ENCODE peak calls at places on chromosomes 6 and 20, in six cellular contexts. K, J, R, H, W and V are unnamed samples.
A peak's percentile ranks its signal among the peaks of the same experiment; 100 is the strongest.

GRCh38 chr20:53332022-53332824 is 261.4 kb downstream of the ZNF217 start:
- DNase-seq in K (no peak), J (no peak), R (no peak), H (no peak), W (no peak), V (no peak)

GRCh38 chr6:137261393-137262154 is 42.4 kb upstream of the IFNGR1 start:
- DNase-seq in K (no peak), J (no peak), R (peak; percentile 44), H (peak; percentile 31), W (no peak), V (no peak)

GRCh38 chr6:7236312-7237209 is 76.4 kb downstream of the SSR1 start:
- DNase-seq in K (no peak), J (no peak), R (no peak), H (no peak), W (no peak), V (no peak)

GRCh38 chr20:38386004-38386403 is 39.7 kb downstream of the LBP start:
- DNase-seq in K (no peak), J (no peak), R (no peak), H (no peak), W (no peak), V (no peak)

GRCh38 chr6:26019261-26019845 is 56.8 kb downstream of the TRIM38 start:
- DNase-seq in K (no peak), J (no peak), R (peak; percentile 68), H (no peak), W (no peak), V (no peak)

GRCh38 chr6:145028144-145028818 is 707.0 kb downstream of the EPM2A start:
- DNase-seq in K (peak; percentile 6), J (no peak), R (peak; percentile 32), H (peak; percentile 56), W (peak; percentile 56), V (peak; percentile 72)

GRCh38 chr6:164262348-164262747 is 847.8 kb downstream of the QKI start:
- DNase-seq in K (no peak), J (no peak), R (no peak), H (no peak), W (no peak), V (no peak)

GRCh38 chr20:52129611-52130010 is 62.0 kb downstream of the ZFP64 start:
- DNase-seq in K (no peak), J (no peak), R (no peak), H (no peak), W (no peak), V (no peak)

GRCh38 chr6:127539292-127539691 is 20.2 kb upstream of the MTCL3 start:
- DNase-seq in K (no peak), J (no peak), R (no peak), H (peak; percentile 27), W (peak; percentile 14), V (no peak)

GRCh38 chr6:91088976-91089375 is 502.1 kb upstream of the MAP3K7 start:
- DNase-seq in K (no peak), J (no peak), R (no peak), H (no peak), W (no peak), V (no peak)

GRCh38 chr6:52507557-52508260 is 69.2 kb downstream of the TRAM2 start:
- DNase-seq in K (no peak), J (no peak), R (peak; percentile 27), H (peak; percentile 88), W (no peak), V (no peak)

GRCh38 chr6:158016571-158017383 is 35.1 kb downstream of the SYNJ2 start:
- DNase-seq in K (no peak), J (peak; percentile 47), R (no peak), H (no peak), W (no peak), V (no peak)

GRCh38 chr6:106380407-106380806 is 19.9 kb downstream of the CRYBG1 start:
- DNase-seq in K (no peak), J (no peak), R (no peak), H (no peak), W (no peak), V (no peak)

GRCh38 chr6:36204068-36204753 is 7.7 kb downstream of the BRPF3 start:
- DNase-seq in K (no peak), J (no peak), R (no peak), H (no peak), W (no peak), V (no peak)

GRCh38 chr20:51094221-51094620 is 71.3 kb upstream of the KCNG1 start:
- DNase-seq in K (no peak), J (no peak), R (no peak), H (no peak), W (no peak), V (no peak)

GRCh38 chr6:30990422-30991086 is 7.0 kb downstream of the MUC21 start:
- DNase-seq in K (no peak), J (no peak), R (no peak), H (peak; percentile 22), W (no peak), V (no peak)

GRCh38 chr6:157561037-157561790 is 180.2 kb downstream of the ZDHHC14 start:
- DNase-seq in K (no peak), J (no peak), R (no peak), H (no peak), W (no peak), V (no peak)